ENCODE peak calls at places on chromosomes 6 and 20, in six cellular contexts. E, X, S, Y, C and O are unnamed samples.

GRCh38 chr20:12049125-12049524 is 131.4 kb downstream of the BTBD3 start:
- DNase-seq in X (no peak), E (no peak), S (no peak), C (no peak), Y (no peak), O (no peak)

GRCh38 chr6:37054580-37054979 is 49.1 kb downstream of the FGD2 start:
- DNase-seq in C (no peak), E (no peak), Y (no peak), X (no peak), S (no peak), O (peak; percentile 4)

GRCh38 chr6:165925474-165926156 is 242.0 kb downstream of the TBXT start:
- DNase-seq in X (no peak), C (no peak), S (no peak), Y (no peak), E (no peak), O (no peak)

GRCh38 chr6:137801352-137802088 is 65.5 kb upstream of the TNFAIP3 start:
- DNase-seq in Y (no peak), S (no peak), X (no peak), C (no peak), E (no peak), O (no peak)

GRCh38 chr6:71012871-71013456 is 56.1 kb upstream of the B3GAT2 start:
- DNase-seq in C (peak; percentile 27), X (peak; percentile 53), E (no peak), Y (no peak), S (peak; percentile 68), O (no peak)

GRCh38 chr6:33000053-33000452 is 9.3 kb downstream of the HLA-DOA start:
- DNase-seq in S (peak; percentile 77), E (no peak), X (no peak), C (no peak), Y (no peak), O (no peak)

GRCh38 chr6:73362358-73362757 is at the start of gene KHDC3L:
- DNase-seq in E (no peak), C (no peak), S (no peak), X (no peak), Y (no peak), O (no peak)

GRCh38 chr6:136072691-136073090 is 177.4 kb downstream of the MTFR2 start:
- DNase-seq in X (no peak), C (no peak), S (no peak), E (no peak), Y (no peak), O (peak; percentile 64)

GRCh38 chr20:8854566-8854965 is 214.3 kb upstream of the PLCB4 start:
- DNase-seq in E (no peak), X (peak; percentile 32), S (no peak), Y (no peak), C (no peak), O (peak; percentile 82)

GRCh38 chr20:49594143-49594928 is 26.4 kb upstream of the PTGIS start:
- DNase-seq in E (no peak), X (peak; percentile 40), Y (no peak), C (no peak), S (no peak), O (peak; percentile 91)

GRCh38 chr6:53250761-53251672 is 97.7 kb downstream of the ELOVL5 start:
- DNase-seq in S (no peak), E (no peak), C (no peak), Y (no peak), X (no peak), O (no peak)

GRCh38 chr20:50555687-50556086 is 45.5 kb downstream of the PTPN1 start:
- DNase-seq in X (no peak), C (no peak), E (no peak), S (no peak), Y (no peak), O (no peak)

GRCh38 chr6:32947552-32948465 is 5.1 kb downstream of the HLA-DMA start:
- DNase-seq in S (peak; percentile 73), C (peak; percentile 67), Y (no peak), X (peak; percentile 73), E (no peak), O (no peak)

DNA sequence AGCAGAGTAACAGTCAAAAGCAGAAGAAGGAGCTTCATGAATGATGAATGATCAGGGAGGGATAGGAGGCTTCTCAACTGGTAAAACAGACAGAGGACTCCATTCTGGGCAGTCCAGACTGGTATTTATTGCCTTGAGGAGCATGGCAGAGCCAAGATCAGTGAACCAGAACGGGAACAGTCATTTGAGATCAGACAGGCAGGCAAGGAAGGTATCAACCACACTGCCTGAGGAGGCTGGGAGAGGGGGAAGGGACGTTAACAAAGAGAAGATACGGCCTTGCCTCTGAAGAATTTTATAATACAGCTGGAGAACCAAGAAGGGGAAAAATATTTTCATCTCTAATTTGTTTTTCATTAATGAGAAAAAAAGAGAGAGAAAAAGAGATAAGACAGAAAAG is at the start of gene DEFB121:
- DNase-seq in E (no peak), C (no peak), S (no peak), Y (no peak), X (no peak), O (no peak)
- H3K9me3 ChIP-seq in E (peaks cover 3% of the 10 kb centered on the region), C (no peaks in the 10 kb centered on the region), S (no peaks in the 10 kb centered on the region), Y (no peaks in the 10 kb centered on the region), X (no peaks in the 10 kb centered on the region), O (peaks cover 1% of the 10 kb centered on the region)

GRCh38 chr6:168343239-168344167 is 23.9 kb upstream of the DACT2 start:
- DNase-seq in Y (no peak), S (no peak), C (no peak), E (no peak), X (no peak), O (no peak)
- H3K4me1 ChIP-seq in Y (no peaks in the 10 kb centered on the region), S (no peaks in the 10 kb centered on the region), C (no peaks in the 10 kb centered on the region), E (no peaks in the 10 kb centered on the region), X (no peaks in the 10 kb centered on the region), O (no peaks in the 10 kb centered on the region)

GRCh38 chr20:60903325-60903958 is 348.6 kb upstream of the CDH4 start:
- DNase-seq in S (no peak), Y (peak; percentile 74), C (no peak), X (peak; percentile 2), E (no peak), O (no peak)

GRCh38 chr20:60901831-60902230 is 350.2 kb upstream of the CDH4 start:
- DNase-seq in E (no peak), C (no peak), S (no peak), X (no peak), Y (no peak), O (no peak)

GRCh38 chr20:60905919-60906318 is 346.1 kb upstream of the CDH4 start:
- DNase-seq in S (no peak), X (no peak), C (no peak), Y (no peak), E (no peak), O (no peak)

GRCh38 chr20:60900581-60900980 is 351.5 kb upstream of the CDH4 start:
- DNase-seq in C (no peak), X (no peak), Y (peak; percentile 86), E (no peak), S (no peak), O (no peak)

DNA sequence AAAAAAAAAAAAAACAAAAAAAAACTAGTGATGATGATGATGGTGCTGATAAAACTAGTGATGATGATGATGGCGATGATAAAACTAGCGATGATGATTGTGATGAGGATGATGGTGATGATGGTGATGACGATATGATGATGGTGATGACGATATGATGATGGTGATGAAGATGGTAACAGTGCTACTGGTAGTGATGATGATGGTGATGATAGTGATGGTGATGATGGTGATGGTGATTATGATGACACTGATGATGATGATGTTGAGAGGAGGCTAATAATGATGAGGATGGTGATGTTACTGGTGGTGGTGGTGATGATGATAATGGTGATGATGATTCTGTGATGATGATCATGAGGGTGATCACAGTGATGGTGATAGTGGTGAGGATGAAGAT is 345.5 kb upstream of the CDH4 start:
- DNase-seq in S (no peak), X (no peak), E (no peak), Y (no peak), C (no peak), O (no peak)
- H3K9me3 ChIP-seq in S (no peaks in the 10 kb centered on the region), X (no peaks in the 10 kb centered on the region), E (peaks cover 18% of the 10 kb centered on the region), Y (no peaks in the 10 kb centered on the region), C (no peaks in the 10 kb centered on the region), O (peaks cover 2% of the 10 kb centered on the region)

GRCh38 chr20:46400253-46400652 is 6.2 kb downstream of the ELMO2 start:
- DNase-seq in Y (no peak), S (no peak), X (peak; percentile 63), C (no peak), E (no peak), O (peak; percentile 50)

GRCh38 chr20:46401478-46401860 is 4.9 kb downstream of the ELMO2 start:
- DNase-seq in E (no peak), X (peak; percentile 49), Y (no peak), S (no peak), C (no peak), O (no peak)

GRCh38 chr20:46398963-46399362 is 7.5 kb downstream of the ELMO2 start:
- DNase-seq in C (no peak), X (peak; percentile 31), Y (no peak), S (no peak), E (no peak), O (no peak)

GRCh38 chr20:46400828-46401477 is 5.5 kb downstream of the ELMO2 start:
- DNase-seq in X (no peak), C (no peak), S (no peak), Y (no peak), E (no peak), O (no peak)

DNA sequence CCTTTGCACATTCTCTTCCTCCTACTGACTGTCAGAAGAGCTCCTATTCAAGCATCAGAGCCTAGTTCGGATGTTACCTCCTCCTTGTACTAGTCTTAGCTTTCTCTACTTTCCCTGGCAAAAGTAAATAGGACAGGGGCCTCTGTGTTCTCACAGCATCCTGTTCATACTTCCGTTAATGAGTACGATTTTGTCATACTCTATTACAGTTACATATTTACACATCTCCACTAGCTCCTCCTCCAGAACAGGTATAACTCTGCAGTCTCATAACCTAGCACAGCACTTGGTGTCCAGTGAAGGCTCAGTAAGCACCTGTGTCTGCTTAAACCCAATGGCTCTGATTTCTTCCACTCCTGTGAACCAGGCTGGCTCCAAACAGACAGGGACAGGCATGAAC is 7.0 kb downstream of the ELMO2 start:
- DNase-seq in S (no peak), E (no peak), Y (no peak), C (no peak), X (peak; percentile 25), O (no peak)
- H3K4me1 ChIP-seq in S (peaks cover 33% of the 10 kb centered on the region), E (peaks cover 56% of the 10 kb centered on the region), Y (peaks cover 82% of the 10 kb centered on the region), C (no peaks in the 10 kb centered on the region), X (peaks cover 73% of the 10 kb centered on the region), O (peaks cover 24% of the 10 kb centered on the region)

DNA sequence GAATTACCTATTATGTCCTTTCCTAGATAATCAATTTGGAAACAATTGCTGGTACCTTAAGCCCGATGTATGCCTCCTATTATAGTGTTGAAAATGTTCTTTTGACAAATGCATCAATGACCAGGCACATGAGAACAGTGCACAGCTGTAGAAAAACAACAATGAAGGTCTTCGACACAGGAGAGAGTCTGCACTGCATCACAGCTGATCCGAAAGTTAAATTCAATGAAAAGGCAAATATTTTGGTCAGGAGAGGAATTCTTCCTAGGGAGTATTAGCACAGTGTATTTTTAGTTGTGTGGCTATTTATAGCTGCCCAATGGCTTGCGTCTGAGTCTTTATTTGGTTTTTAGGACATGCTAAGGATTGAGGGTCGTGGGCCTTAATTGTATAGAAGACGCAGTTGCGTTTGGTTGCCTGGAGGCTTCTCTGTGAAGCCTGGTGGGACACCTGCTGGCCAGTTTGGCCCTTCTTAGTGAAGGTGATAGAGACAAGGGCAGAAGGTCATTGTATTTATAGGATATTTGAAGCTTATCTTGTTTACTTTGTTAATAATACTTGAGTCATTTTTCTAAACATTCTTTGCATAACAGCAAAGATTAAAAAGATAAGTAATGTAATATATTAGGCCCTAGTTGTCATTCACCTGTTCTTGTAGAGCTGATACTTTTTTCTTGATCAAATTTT is 72.3 kb downstream of the CDYL start:
- DNase-seq in Y (no peak), C (no peak), X (no peak), E (no peak), S (peak; percentile 42), O (no peak)
- H3K9me3 ChIP-seq in Y (no peaks in the 10 kb centered on the region), C (peaks cover 25% of the 10 kb centered on the region), X (no peaks in the 10 kb centered on the region), E (peaks cover 28% of the 10 kb centered on the region), S (peaks cover 4% of the 10 kb centered on the region), O (no peaks in the 10 kb centered on the region)